ENCODE peak calls at places on chromosomes 6 and 20, in seven cellular contexts. One of them, this sample, is unnamed.

GRCh38 chr6:38310061-38310460 is 329.7 kb downstream of the BTBD9 start:
- DNase-seq in HCT116: no peak
- DNase-seq in GM23248: no peak
- DNase-seq in hepatocyte: no peak
- DNase-seq in neural progenitor cell: no peak
- DNase-seq in MM.1S: no peak
- DNase-seq in GM23338: no peak
- DNase-seq in this sample: no peak

GRCh38 chr6:1614767-1615650 is 5.3 kb downstream of the FOXC1 start:
- DNase-seq in HCT116: no peak
- DNase-seq in GM23248: no peak
- DNase-seq in hepatocyte: peak
- DNase-seq in neural progenitor cell: peak
- DNase-seq in MM.1S: no peak
- DNase-seq in GM23338: peak
- DNase-seq in this sample: no peak

GRCh38 chr6:166307082-166307980 is 861 bp downstream of the PRR18 start:
- DNase-seq in HCT116: no peak
- DNase-seq in GM23248: peak
- DNase-seq in hepatocyte: peak
- DNase-seq in neural progenitor cell: peak
- DNase-seq in MM.1S: no peak
- DNase-seq in GM23338: peak
- DNase-seq in this sample: no peak

GRCh38 chr6:105560611-105561066 is 157.8 kb upstream of the PREP start:
- DNase-seq in HCT116: no peak
- DNase-seq in GM23248: peak
- DNase-seq in hepatocyte: no peak
- DNase-seq in neural progenitor cell: no peak
- DNase-seq in MM.1S: no peak
- DNase-seq in GM23338: no peak
- DNase-seq in this sample: peak

GRCh38 chr20:36847009-36847709 is 28.8 kb upstream of the TLDC2 start:
- DNase-seq in HCT116: no peak
- DNase-seq in GM23248: peak
- DNase-seq in hepatocyte: peak
- DNase-seq in neural progenitor cell: peak
- DNase-seq in MM.1S: no peak
- DNase-seq in GM23338: no peak
- DNase-seq in this sample: no peak

GRCh38 chr6:18561006-18561750 is 174.0 kb downstream of the RNF144B start:
- DNase-seq in HCT116: no peak
- DNase-seq in GM23248: peak
- DNase-seq in hepatocyte: no peak
- DNase-seq in neural progenitor cell: no peak
- DNase-seq in MM.1S: no peak
- DNase-seq in GM23338: no peak
- DNase-seq in this sample: no peak

GRCh38 chr6:14354919-14355572 is 237.5 kb downstream of the CD83 start:
- DNase-seq in HCT116: no peak
- DNase-seq in GM23248: peak
- DNase-seq in hepatocyte: peak
- DNase-seq in neural progenitor cell: no peak
- DNase-seq in MM.1S: no peak
- DNase-seq in GM23338: no peak
- DNase-seq in this sample: peak

GRCh38 chr6:127554435-127555006 is 22.5 kb upstream of the C6orf58 start:
- DNase-seq in HCT116: peak
- DNase-seq in GM23248: peak
- DNase-seq in hepatocyte: peak
- DNase-seq in neural progenitor cell: peak
- DNase-seq in MM.1S: peak
- DNase-seq in GM23338: peak
- DNase-seq in this sample: peak

GRCh38 chr20:20233041-20233514 is 134.8 kb upstream of the INSM1 start:
- DNase-seq in HCT116: no peak
- DNase-seq in GM23248: no peak
- DNase-seq in hepatocyte: no peak
- DNase-seq in neural progenitor cell: no peak
- DNase-seq in MM.1S: peak
- DNase-seq in GM23338: no peak
- DNase-seq in this sample: no peak

GRCh38 chr6:16129623-16130243 is 847 bp downstream of the MYLIP start:
- DNase-seq in HCT116: no peak
- DNase-seq in GM23248: peak
- DNase-seq in hepatocyte: no peak
- DNase-seq in neural progenitor cell: peak
- DNase-seq in MM.1S: peak
- DNase-seq in GM23338: peak
- DNase-seq in this sample: peak

GRCh38 chr20:24470782-24471582 is 1.6 kb downstream of the SYNDIG1 start:
- DNase-seq in HCT116: no peak
- DNase-seq in GM23248: peak
- DNase-seq in hepatocyte: no peak
- DNase-seq in neural progenitor cell: peak
- DNase-seq in MM.1S: peak
- DNase-seq in GM23338: peak
- DNase-seq in this sample: no peak

GRCh38 chr20:24465730-24466129 is 3.7 kb upstream of the SYNDIG1 start:
- DNase-seq in HCT116: no peak
- DNase-seq in GM23248: peak
- DNase-seq in hepatocyte: no peak
- DNase-seq in neural progenitor cell: no peak
- DNase-seq in MM.1S: no peak
- DNase-seq in GM23338: no peak
- DNase-seq in this sample: no peak

GRCh38 chr20:24469116-24470030 is at the start of gene SYNDIG1:
- DNase-seq in HCT116: no peak
- DNase-seq in GM23248: peak
- DNase-seq in hepatocyte: peak
- DNase-seq in neural progenitor cell: peak
- DNase-seq in MM.1S: peak
- DNase-seq in GM23338: peak
- DNase-seq in this sample: no peak

GRCh38 chr20:24470031-24470781 is 777 bp downstream of the SYNDIG1 start:
- DNase-seq in HCT116: no peak
- DNase-seq in GM23248: peak
- DNase-seq in hepatocyte: peak
- DNase-seq in neural progenitor cell: peak
- DNase-seq in MM.1S: peak
- DNase-seq in GM23338: peak
- DNase-seq in this sample: no peak

GRCh38 chr20:24468401-24469115 is 871 bp upstream of the SYNDIG1 start:
- DNase-seq in HCT116: no peak
- DNase-seq in GM23248: no peak
- DNase-seq in hepatocyte: no peak
- DNase-seq in neural progenitor cell: no peak
- DNase-seq in MM.1S: no peak
- DNase-seq in GM23338: no peak
- DNase-seq in this sample: no peak
- TF ChIP-seq EZH2 in HCT116: no peak
- TF ChIP-seq EZH2 in GM23248: no peak
- TF ChIP-seq EZH2 in hepatocyte: peak
- TF ChIP-seq EZH2 in neural progenitor cell: peak
- TF ChIP-seq EZH2 in MM.1S: no peak
- TF ChIP-seq EZH2 in GM23338: no peak
- TF ChIP-seq EZH2 in this sample: no peak

GRCh38 chr6:26739811-26740210 is 80.3 kb upstream of the ZNF322 start:
- DNase-seq in HCT116: no peak
- DNase-seq in GM23248: no peak
- DNase-seq in hepatocyte: no peak
- DNase-seq in neural progenitor cell: no peak
- DNase-seq in MM.1S: no peak
- DNase-seq in GM23338: no peak
- DNase-seq in this sample: no peak

GRCh38 chr6:26743157-26743821 is 83.7 kb upstream of the ZNF322 start:
- DNase-seq in HCT116: peak
- DNase-seq in GM23248: peak
- DNase-seq in hepatocyte: peak
- DNase-seq in neural progenitor cell: peak
- DNase-seq in MM.1S: no peak
- DNase-seq in GM23338: peak
- DNase-seq in this sample: no peak

GRCh38 chr6:26743941-26744699 is 84.6 kb upstream of the ZNF322 start:
- DNase-seq in HCT116: no peak
- DNase-seq in GM23248: peak
- DNase-seq in hepatocyte: no peak
- DNase-seq in neural progenitor cell: peak
- DNase-seq in MM.1S: no peak
- DNase-seq in GM23338: peak
- DNase-seq in this sample: no peak
- TF ChIP-seq EZH2phosphoT487 in HCT116: no peak
- TF ChIP-seq EZH2phosphoT487 in GM23248: no peak
- TF ChIP-seq EZH2phosphoT487 in hepatocyte: no peak
- TF ChIP-seq EZH2phosphoT487 in neural progenitor cell: no peak
- TF ChIP-seq EZH2phosphoT487 in MM.1S: no peak
- TF ChIP-seq EZH2phosphoT487 in GM23338: no peak
- TF ChIP-seq EZH2phosphoT487 in this sample: no peak

GRCh38 chr20:63233061-63233344 is 2.7 kb upstream of the BIRC7 start:
- DNase-seq in HCT116: no peak
- DNase-seq in GM23248: no peak
- DNase-seq in hepatocyte: no peak
- DNase-seq in neural progenitor cell: no peak
- DNase-seq in MM.1S: no peak
- DNase-seq in GM23338: no peak
- DNase-seq in this sample: no peak

GRCh38 chr20:63235399-63235983 is at the start of gene BIRC7:
- DNase-seq in HCT116: no peak
- DNase-seq in GM23248: no peak
- DNase-seq in hepatocyte: no peak
- DNase-seq in neural progenitor cell: no peak
- DNase-seq in MM.1S: no peak
- DNase-seq in GM23338: no peak
- DNase-seq in this sample: no peak

GRCh38 chr20:63232235-63233060 is 3.3 kb upstream of the BIRC7 start:
- DNase-seq in HCT116: peak
- DNase-seq in GM23248: peak
- DNase-seq in hepatocyte: peak
- DNase-seq in neural progenitor cell: no peak
- DNase-seq in MM.1S: no peak
- DNase-seq in GM23338: no peak
- DNase-seq in this sample: peak

GRCh38 chr20:63234693-63235398 is 859 bp upstream of the BIRC7 start:
- DNase-seq in HCT116: no peak
- DNase-seq in GM23248: peak
- DNase-seq in hepatocyte: peak
- DNase-seq in neural progenitor cell: peak
- DNase-seq in MM.1S: no peak
- DNase-seq in GM23338: peak
- DNase-seq in this sample: peak

GRCh38 chr20:63233924-63234323 is 1.8 kb upstream of the BIRC7 start:
- DNase-seq in HCT116: no peak
- DNase-seq in GM23248: no peak
- DNase-seq in hepatocyte: no peak
- DNase-seq in neural progenitor cell: no peak
- DNase-seq in MM.1S: no peak
- DNase-seq in GM23338: no peak
- DNase-seq in this sample: no peak
- TF ChIP-seq EZH2 in HCT116: no peak
- TF ChIP-seq EZH2 in GM23248: no peak
- TF ChIP-seq EZH2 in hepatocyte: no peak
- TF ChIP-seq EZH2 in neural progenitor cell: no peak
- TF ChIP-seq EZH2 in MM.1S: no peak
- TF ChIP-seq EZH2 in GM23338: no peak
- TF ChIP-seq EZH2 in this sample: no peak

DNA sequence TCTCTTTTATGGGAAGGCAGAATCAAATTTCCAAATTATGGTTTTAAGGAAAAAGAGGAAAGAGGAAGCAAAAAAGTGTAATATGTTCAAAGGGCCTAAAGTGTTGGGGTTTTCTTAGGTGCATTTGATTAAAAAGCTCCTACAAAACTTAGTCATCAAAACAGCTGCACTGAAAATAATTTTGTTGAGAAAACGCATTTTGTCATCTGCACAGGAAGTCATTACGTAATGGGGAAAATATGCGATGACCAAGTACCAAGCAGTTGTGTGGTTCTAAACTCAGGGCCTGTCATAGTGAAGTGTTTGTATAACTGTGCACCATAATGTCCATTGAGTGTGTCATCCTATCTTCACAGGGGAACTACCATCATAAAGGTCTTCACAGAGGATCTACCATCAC is 15.6 kb downstream of the HAO1 start:
- DNase-seq in HCT116: no peak
- DNase-seq in GM23248: peak
- DNase-seq in hepatocyte: peak
- DNase-seq in neural progenitor cell: no peak
- DNase-seq in MM.1S: no peak
- DNase-seq in GM23338: no peak
- DNase-seq in this sample: peak
- TF ChIP-seq EZH2phosphoT487 in HCT116: no peak
- TF ChIP-seq EZH2phosphoT487 in GM23248: no peak
- TF ChIP-seq EZH2phosphoT487 in hepatocyte: no peak
- TF ChIP-seq EZH2phosphoT487 in neural progenitor cell: no peak
- TF ChIP-seq EZH2phosphoT487 in MM.1S: no peak
- TF ChIP-seq EZH2phosphoT487 in GM23338: no peak
- TF ChIP-seq EZH2phosphoT487 in this sample: no peak

This sample was measured in PC-3.